ENCODE peak calls at places on chromosomes 5 and 9, in six cellular contexts. B is adrenal gland, J is epithelial cell of prostate, G is ELR, Z is activated gamma-delta T cell treated with Interleukin-2 at 50 U/mL for 16 hours, Y is NCI-H524. Q is an unnamed sample.

GRCh38 chr5:178356459-178356872 is 123.9 kb upstream of the PHYKPL start:
- DNase-seq in J (no peak), Y (no peak), Z (no peak), B (no peak), G (no peak), Q (no peak)

GRCh38 chr9:76887951-76888350 is 18.0 kb downstream of the PRUNE2 start:
- DNase-seq in B (no peak), G (no peak), J (no peak), Y (no peak), Z (no peak), Q (no peak)

GRCh38 chr9:5712651-5713360 is 83.9 kb downstream of the RIC1 start:
- DNase-seq in G (no peak), J (no peak), B (no peak), Z (no peak), Y (no peak), Q (no peak)

GRCh38 chr5:127187711-127188110 is 102.9 kb upstream of the MEGF10 start:
- DNase-seq in Z (no peak), J (no peak), B (no peak), G (peak), Y (peak), Q (no peak)

GRCh38 chr5:38853753-38854470 is 8.1 kb downstream of the OSMR start:
- DNase-seq in G (peak), Y (no peak), Z (no peak), B (no peak), J (peak), Q (no peak)

GRCh38 chr5:113719549-113719948 is 206.1 kb downstream of the YTHDC2 start:
- DNase-seq in B (no peak), G (no peak), Z (no peak), Y (peak), J (no peak), Q (peak)

GRCh38 chr9:128159073-128159783 is 837 bp upstream of the BBLN start:
- DNase-seq in J (no peak), Y (no peak), B (peak), G (no peak), Z (peak), Q (no peak)

GRCh38 chr9:83596899-83597504 is 25.9 kb upstream of the IDNK start:
- DNase-seq in J (no peak), Z (peak), G (peak), Y (peak), B (peak), Q (peak)

GRCh38 chr9:10005206-10005605 is 607.6 kb downstream of the PTPRD start:
- DNase-seq in G (no peak), Z (no peak), B (no peak), Y (no peak), J (no peak), Q (no peak)

GRCh38 chr9:105138306-105138801 is 106.1 kb upstream of the SLC44A1 start:
- DNase-seq in J (no peak), B (no peak), Y (no peak), Z (no peak), G (no peak), Q (no peak)

GRCh38 chr9:7676757-7677156 is 122.8 kb downstream of the DMAC1 start:
- DNase-seq in G (no peak), Y (no peak), J (no peak), Z (no peak), B (no peak), Q (no peak)

GRCh38 chr5:56625577-56625976 is 189.8 kb upstream of the MAP3K1 start:
- DNase-seq in Y (no peak), B (no peak), Z (no peak), J (no peak), G (peak), Q (no peak)

GRCh38 chr9:125258832-125259534 is 2.6 kb upstream of the GAPVD1 start:
- DNase-seq in B (no peak), G (no peak), J (no peak), Y (no peak), Z (no peak), Q (no peak)

GRCh38 chr5:15013654-15014463 is 142.3 kb upstream of the ANKH start:
- DNase-seq in Y (peak), G (peak), Z (no peak), J (no peak), B (no peak), Q (no peak)

GRCh38 chr9:613771-614347 is 227.6 kb upstream of the DMRT1 start:
- DNase-seq in Y (peak), G (peak), J (no peak), Z (peak), B (peak), Q (peak)

GRCh38 chr5:10586008-10586407 is 22.1 kb downstream of the ANKRD33B start:
- DNase-seq in Z (no peak), J (no peak), Y (no peak), G (no peak), B (no peak), Q (no peak)